ENCODE peak calls at places on chromosomes 16 and 17, in five cellular contexts. T is RCC 7860; Y is adipocyte; G is EL; K is activated naive CD8-positive, alpha-beta T cell treated with anti-CD3 and anti-CD28 coated beads, Interleukin-2, amount 50 U/mL, for 24 hours. D is an unnamed sample.

GRCh38 chr17:40074871-40075215 is 12.1 kb downstream of the THRA start:
- DNase-seq in T (no peak), Y (no peak), G (no peak), K (no peak), D (no peak)

GRCh38 chr16:1526608-1527555 is 6.6 kb upstream of the TMEM204 start:
- DNase-seq in T (no peak), Y (no peak), G (no peak), K (no peak), D (no peak)

GRCh38 chr16:57613514-57613913 is 14.9 kb upstream of the ADGRG1 start:
- DNase-seq in T (no peak), Y (no peak), G (no peak), K (no peak), D (no peak)

GRCh38 chr17:73912360-73912746 is 268.1 kb upstream of the SDK2 start:
- DNase-seq in T (no peak), Y (no peak), G (no peak), K (no peak), D (no peak)

GRCh38 chr16:9092963-9093477 is 1.6 kb downstream of the HAPSTR1 start:
- DNase-seq in T (no peak), Y (peak), G (no peak), K (peak), D (no peak)

GRCh38 chr17:48634446-48635208 is 8.5 kb upstream of the HOXB9 start:
- DNase-seq in T (no peak), Y (no peak), G (no peak), K (no peak), D (no peak)

GRCh38 chr16:1398351-1398750 is 16.2 kb downstream of the UNKL start:
- DNase-seq in T (no peak), Y (no peak), G (no peak), K (no peak), D (no peak)

GRCh38 chr16:86241681-86242080 is 268.6 kb upstream of the FOXF1 start:
- DNase-seq in T (no peak), Y (no peak), G (no peak), K (no peak), D (no peak)

GRCh38 chr17:34980681-34981537 is 597 bp downstream of the LIG3 start:
- DNase-seq in T (peak), Y (peak), G (peak), K (peak), D (peak)

GRCh38 chr17:48530208-48530886 is 464 bp downstream of the HOXB1 start:
- DNase-seq in T (no peak), Y (no peak), G (no peak), K (no peak), D (no peak)

GRCh38 chr17:44672479-44673093 is 16.3 kb downstream of the MEIOC start:
- DNase-seq in T (peak), Y (peak), G (peak), K (no peak), D (no peak)

GRCh38 chr17:2101448-2102257 is 46.8 kb downstream of the HIC1 start:
- DNase-seq in T (peak), Y (no peak), G (no peak), K (peak), D (no peak)

GRCh38 chr17:49397586-49397985 is 17.1 kb downstream of the PHB1 start:
- DNase-seq in T (no peak), Y (peak), G (no peak), K (no peak), D (no peak)

GRCh38 chr16:73057369-73058210 is 9.7 kb upstream of the ZFHX3 start:
- DNase-seq in T (no peak), Y (peak), G (peak), K (no peak), D (no peak)

GRCh38 chr16:14344945-14345344 is 273.8 kb downstream of the MRTFB start:
- DNase-seq in T (no peak), Y (no peak), G (no peak), K (no peak), D (no peak)

GRCh38 chr17:14340968-14341412 is 40.1 kb downstream of the HS3ST3B1 start:
- DNase-seq in T (no peak), Y (no peak), G (no peak), K (no peak), D (no peak)

GRCh38 chr16:48912360-48912759 is 302.4 kb upstream of the N4BP1 start:
- DNase-seq in T (no peak), Y (no peak), G (no peak), K (no peak), D (no peak)

GRCh38 chr17:66957343-66957742 is 7.2 kb upstream of the CACNG4 start:
- DNase-seq in T (no peak), Y (no peak), G (no peak), K (no peak), D (no peak)

GRCh38 chr16:69187891-69188451 is 1.0 kb downstream of the SNTB2 start:
- DNase-seq in T (peak), Y (peak), G (peak), K (peak), D (no peak)

GRCh38 chr17:37359682-37360188 is 16.1 kb upstream of the C17orf78 start:
- DNase-seq in T (no peak), Y (no peak), G (no peak), K (no peak), D (no peak)

GRCh38 chr17:31224366-31224765 is 72.7 kb downstream of the OMG start:
- DNase-seq in T (no peak), Y (no peak), G (peak), K (no peak), D (no peak)

D was measured in HS-27A.